ENCODE peak calls at places on chromosomes 13 and 19, in five cellular contexts. Z, L, M, B and H are unnamed samples.

GRCh38 chr19:13050274-13050673 is 52.4 kb downstream of the LYL1 start:
- DNase-seq in Z (no peak), L (no peak), M (no peak), B (no peak), H (no peak)

GRCh38 chr19:35216026-35216832 is 12.3 kb downstream of the FAM187B start:
- DNase-seq in Z (no peak), L (no peak), M (no peak), B (no peak), H (no peak)

GRCh38 chr13:93418398-93418797 is 191.8 kb downstream of the GPC6 start:
- DNase-seq in Z (no peak), L (no peak), M (no peak), B (no peak), H (no peak)

GRCh38 chr19:28526042-28526441 is 686.9 kb downstream of the UQCRFS1 start:
- DNase-seq in Z (no peak), L (no peak), M (no peak), B (no peak), H (no peak)

GRCh38 chr13:104057851-104058250 is 991.6 kb upstream of the SLC10A2 start:
- DNase-seq in Z (no peak), L (no peak), M (no peak), B (peak; percentile 10), H (no peak)

GRCh38 chr13:23969672-23970071 is 72.4 kb upstream of the C1QTNF9B start:
- DNase-seq in Z (no peak), L (no peak), M (no peak), B (no peak), H (no peak)

GRCh38 chr13:46329624-46330023 is 57.4 kb downstream of the RUBCNL start:
- DNase-seq in Z (no peak), L (no peak), M (no peak), B (no peak), H (no peak)

GRCh38 chr13:45674908-45675307 is 27.2 kb upstream of the CBY2 start:
- DNase-seq in Z (no peak), L (no peak), M (no peak), B (no peak), H (no peak)

GRCh38 chr13:112455476-112456059 is 79.4 kb downstream of the SPACA7 start:
- DNase-seq in Z (no peak), L (no peak), M (no peak), B (no peak), H (no peak)

GRCh38 chr19:29404951-29405727 is 120.7 kb upstream of the VSTM2B start:
- DNase-seq in Z (no peak), L (no peak), M (no peak), B (no peak), H (no peak)

GRCh38 chr13:72959643-72960042 is 99.2 kb upstream of the KLF5 start:
- DNase-seq in Z (no peak), L (no peak), M (no peak), B (peak; percentile 54), H (peak; percentile 51)

GRCh38 chr19:13959962-13960862 is 7.9 kb downstream of the DCAF15 start:
- DNase-seq in Z (no peak), L (no peak), M (no peak), B (no peak), H (peak; percentile 20)

GRCh38 chr13:91719033-91719432 is 320.6 kb downstream of the GPC5 start:
- DNase-seq in Z (no peak), L (no peak), M (no peak), B (peak; percentile 7), H (peak; percentile 4)

GRCh38 chr13:88643233-88643632 is 972.1 kb downstream of the SLITRK5 start:
- DNase-seq in Z (no peak), L (no peak), M (no peak), B (no peak), H (no peak)

GRCh38 chr13:88656751-88657150 is 985.6 kb downstream of the SLITRK5 start:
- DNase-seq in Z (no peak), L (no peak), M (no peak), B (no peak), H (no peak)

GRCh38 chr13:110499621-110500281 is 61.8 kb downstream of the RAB20 start:
- DNase-seq in Z (no peak), L (no peak), M (no peak), B (no peak), H (peak; percentile 47)

GRCh38 chr13:44003481-44003880 is 123.8 kb downstream of the LACC1 start:
- DNase-seq in Z (no peak), L (no peak), M (no peak), B (no peak), H (no peak)

GRCh38 chr13:105341256-105341655 is 1194.2 kb downstream of the EFNB2 start:
- DNase-seq in Z (no peak), L (no peak), M (no peak), B (no peak), H (no peak)